ENCODE peak calls at places on chromosomes 6 and 20, in four cellular contexts. D is stomach, H is transverse colon, A is HCT116. V is an unnamed sample.

GRCh38 chr6:44022296-44022661 is 105.0 kb downstream of the MRPL14 start:
- DNase-seq in D (no peak), H (no peak), A (no peak), V (no peak)

GRCh38 chr6:167094820-167095637 is 27.9 kb upstream of the CCR6 start:
- DNase-seq in D (no peak), H (no peak), A (no peak), V (no peak)

GRCh38 chr6:170260686-170261085 is 30.2 kb downstream of the DLL1 start:
- DNase-seq in D (no peak), H (no peak), A (peak; percentile 21), V (no peak)

GRCh38 chr6:15912505-15912767 is 216.4 kb upstream of the MYLIP start:
- DNase-seq in D (no peak), H (no peak), A (no peak), V (no peak)

GRCh38 chr6:7905416-7905815 is 5.2 kb downstream of the TXNDC5 start:
- DNase-seq in D (no peak), H (no peak), A (no peak), V (no peak)

GRCh38 chr20:12262747-12263146 is 345.1 kb downstream of the BTBD3 start:
- DNase-seq in D (no peak), H (no peak), A (no peak), V (no peak)

GRCh38 chr20:24439737-24440136 is 29.7 kb upstream of the SYNDIG1 start:
- DNase-seq in D (no peak), H (no peak), A (no peak), V (no peak)

GRCh38 chr20:62284448-62284847 is 18.3 kb upstream of the ADRM1 start:
- DNase-seq in D (no peak), H (no peak), A (no peak), V (no peak)

GRCh38 chr6:35686873-35687557 is 1.7 kb downstream of the FKBP5 start:
- DNase-seq in D (no peak), H (no peak), A (no peak), V (no peak)

GRCh38 chr6:7617954-7618764 is 28.2 kb downstream of the SNRNP48 start:
- DNase-seq in D (no peak), H (peak; percentile 29), A (no peak), V (peak; percentile 76)

GRCh38 chr20:34129518-34130162 is 17.6 kb upstream of the EIF2S2 start:
- DNase-seq in D (peak; percentile 64), H (peak; percentile 52), A (peak; percentile 75), V (peak; percentile 72)

GRCh38 chr20:64050261-64051032 is 1.0 kb upstream of the SOX18 start:
- DNase-seq in D (no peak), H (no peak), A (no peak), V (no peak)

GRCh38 chr6:79713701-79714322 is 82.7 kb downstream of the SH3BGRL2 start:
- DNase-seq in D (peak; percentile 35), H (peak; percentile 49), A (peak; percentile 47), V (peak; percentile 32)

GRCh38 chr6:165662671-165663282 is at the start of gene PDE10A:
- DNase-seq in D (peak; percentile 39), H (no peak), A (no peak), V (no peak)

GRCh38 chr6:165663736-165664552 is 903 bp upstream of the PDE10A start:
- DNase-seq in D (no peak), H (no peak), A (no peak), V (no peak)

GRCh38 chr6:165664553-165665383 is 1.7 kb upstream of the PDE10A start:
- DNase-seq in D (no peak), H (no peak), A (no peak), V (no peak)

GRCh38 chr6:165663283-165663735 is 268 bp upstream of the PDE10A start:
- DNase-seq in D (no peak), H (no peak), A (no peak), V (no peak)

DNA sequence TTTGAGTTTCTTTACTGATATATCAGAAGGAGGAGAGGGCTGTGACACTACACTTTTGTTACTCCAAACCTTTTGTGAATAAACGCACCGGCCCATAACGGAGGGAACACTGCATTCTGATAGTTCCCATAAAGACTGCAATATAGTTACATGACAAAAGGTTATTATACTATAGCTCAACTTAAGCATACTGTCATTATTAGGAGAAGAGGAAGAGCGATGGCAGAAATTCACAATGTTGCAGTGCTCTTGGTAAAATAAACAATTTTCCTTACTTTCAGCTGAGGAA is 2.3 kb upstream of the PDE10A start:
- DNase-seq in D (no peak), H (no peak), A (no peak), V (no peak)
- H3K27me3 ChIP-seq in D (peaks cover 83% of the 10 kb centered on the region), H (peaks cover 92% of the 10 kb centered on the region), A (no peaks in the 10 kb centered on the region), V (peaks cover 5% of the 10 kb centered on the region)

GRCh38 chr6:33018904-33019303 is 9.5 kb upstream of the HLA-DOA start:
- DNase-seq in D (peak; percentile 74), H (peak; percentile 74), A (no peak), V (peak; percentile 36)
- TF ChIP-seq POLR2AphosphoS5 in D (peak; percentile 47), H (peak; percentile 18), A (no peak), V (no peak)

GRCh38 chr6:116764557-116764960 is 960 bp downstream of the FAM162B start:
- DNase-seq in D (no peak), H (no peak), A (no peak), V (no peak)

GRCh38 chr6:116763871-116764270 is 1.6 kb downstream of the FAM162B start:
- DNase-seq in D (no peak), H (no peak), A (no peak), V (no peak)

GRCh38 chr6:116761779-116762178 is 3.7 kb downstream of the FAM162B start:
- DNase-seq in D (no peak), H (no peak), A (no peak), V (no peak)

GRCh38 chr6:116762235-116762634 is 3.3 kb downstream of the FAM162B start:
- DNase-seq in D (no peak), H (no peak), A (no peak), V (no peak)

GRCh38 chr6:116763048-116763447 is 2.5 kb downstream of the FAM162B start:
- DNase-seq in D (no peak), H (no peak), A (no peak), V (no peak)
- H3K27me3 ChIP-seq in D (peaks cover 34% of the 10 kb centered on the region), H (peaks cover 59% of the 10 kb centered on the region), A (no peaks in the 10 kb centered on the region), V (no peaks in the 10 kb centered on the region)

DNA sequence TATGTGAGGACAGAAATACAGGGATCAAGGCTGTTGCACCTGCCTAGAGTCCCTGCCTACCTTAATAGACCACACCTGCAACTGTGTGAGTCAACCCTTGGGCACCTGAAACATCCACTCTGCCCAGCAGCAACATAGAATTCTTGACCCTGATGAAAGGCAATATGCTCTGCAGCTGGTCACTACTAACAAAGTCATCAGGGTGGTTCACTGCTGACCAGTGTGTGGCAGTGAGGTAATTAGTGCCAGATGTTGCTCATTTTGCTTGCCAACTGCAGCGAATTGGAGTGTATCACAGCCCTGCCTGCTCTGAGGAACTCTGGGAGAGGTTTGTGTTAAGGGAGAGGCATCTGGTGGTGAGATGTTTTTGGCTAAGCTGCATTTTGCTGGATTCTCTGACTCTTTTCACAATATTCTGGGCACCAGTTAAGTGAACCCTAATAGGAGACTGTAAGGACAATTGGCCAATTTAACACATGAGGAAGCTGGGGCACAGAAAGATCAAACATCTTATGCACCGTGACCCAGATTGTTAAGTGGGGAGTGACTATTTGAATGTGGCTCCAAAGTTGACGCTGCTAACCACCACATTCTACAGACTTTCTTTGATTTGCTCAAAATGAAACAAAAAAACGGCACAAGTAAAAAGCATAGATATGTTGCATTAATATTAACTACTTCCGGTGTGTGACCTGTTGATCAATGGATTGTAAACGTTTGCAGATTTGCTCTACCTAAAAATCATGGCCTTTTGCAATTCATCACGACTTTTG is 61.9 kb upstream of the OPRM1 start:
- DNase-seq in D (no peak), H (no peak), A (no peak), V (no peak)
- TF ChIP-seq POLR2AphosphoS5 in D (no peak), H (no peak), A (no peak), V (no peak)

DNA sequence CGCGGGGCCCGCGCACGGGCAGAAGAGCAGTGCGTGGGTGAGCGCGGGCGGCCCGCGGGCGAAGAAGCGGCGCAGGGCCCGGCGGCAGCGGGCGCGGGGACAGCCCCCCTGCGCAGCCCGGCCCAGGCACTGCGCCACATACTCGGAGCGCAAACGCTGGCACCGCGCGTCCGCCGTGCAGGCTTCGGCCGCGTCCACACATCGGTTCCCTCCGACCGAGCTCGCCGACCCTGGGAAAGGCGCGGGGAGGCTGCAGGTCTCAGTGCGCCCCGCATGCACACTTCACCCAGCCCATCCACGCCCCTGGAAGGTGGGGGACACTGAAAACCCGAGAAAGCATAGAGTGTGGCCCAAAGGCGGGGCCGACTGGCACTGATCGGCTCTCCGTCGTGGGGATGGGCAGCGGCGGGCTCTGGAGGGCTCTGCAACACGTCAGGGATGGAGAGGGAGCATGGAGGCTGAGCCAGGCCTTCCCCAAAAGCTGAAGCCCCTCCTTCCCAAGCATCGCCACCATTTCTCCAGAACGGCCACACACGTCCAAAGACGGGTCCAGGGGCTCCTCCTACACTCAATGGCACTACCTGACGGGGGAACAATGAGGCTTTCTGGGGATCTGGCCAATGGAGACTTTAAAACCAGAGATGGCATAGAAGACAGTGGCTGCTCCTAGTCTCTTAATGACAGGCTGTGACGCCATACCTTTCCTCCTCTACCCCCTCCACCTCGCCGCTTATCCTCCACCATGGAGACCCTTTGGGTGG is 2.0 kb downstream of the GFRA4 start:
- DNase-seq in D (no peak), H (no peak), A (no peak), V (no peak)
- H3K27me3 ChIP-seq in D (peaks cover 57% of the 10 kb centered on the region), H (peaks cover 54% of the 10 kb centered on the region), A (no peaks in the 10 kb centered on the region), V (peaks cover 20% of the 10 kb centered on the region)

V was measured in prostate gland.